ENCODE peak calls at places on chromosomes 7 and 10, in five cellular contexts. One of them, this sample, is unnamed.

GRCh38 chr10:83343676-83344075 is 795.6 kb upstream of the GHITM start:
- DNase-seq in hippocampal formation: no peak
- DNase-seq in cardiac fibroblast: peak
- DNase-seq in stromal cell of bone marrow: peak
- DNase-seq in A549: no peak
- DNase-seq in this sample: peak

GRCh38 chr7:836429-836828 is 4.2 kb downstream of the SUN1 start:
- DNase-seq in hippocampal formation: no peak
- DNase-seq in cardiac fibroblast: peak
- DNase-seq in A549: peak
- DNase-seq in stromal cell of bone marrow: no peak
- DNase-seq in this sample: no peak

GRCh38 chr10:75884808-75885207 is 453.4 kb downstream of the LRMDA start:
- DNase-seq in cardiac fibroblast: no peak
- DNase-seq in A549: no peak
- DNase-seq in hippocampal formation: no peak
- DNase-seq in stromal cell of bone marrow: no peak
- DNase-seq in this sample: no peak

GRCh38 chr7:33447980-33448379 is 318.6 kb downstream of the BBS9 start:
- DNase-seq in hippocampal formation: no peak
- DNase-seq in A549: no peak
- DNase-seq in stromal cell of bone marrow: no peak
- DNase-seq in cardiac fibroblast: no peak
- DNase-seq in this sample: no peak

GRCh38 chr10:125442856-125443540 is 240.0 kb downstream of the TEX36 start:
- DNase-seq in A549: no peak
- DNase-seq in cardiac fibroblast: no peak
- DNase-seq in hippocampal formation: no peak
- DNase-seq in stromal cell of bone marrow: no peak
- DNase-seq in this sample: no peak

GRCh38 chr7:142714375-142714774 is 34.9 kb upstream of the PRSS1 start:
- DNase-seq in cardiac fibroblast: no peak
- DNase-seq in hippocampal formation: no peak
- DNase-seq in A549: no peak
- DNase-seq in stromal cell of bone marrow: no peak
- DNase-seq in this sample: no peak

GRCh38 chr10:120422459-120422858 is 34.6 kb upstream of the PLPP4 start:
- DNase-seq in stromal cell of bone marrow: peak
- DNase-seq in hippocampal formation: no peak
- DNase-seq in cardiac fibroblast: peak
- DNase-seq in A549: no peak
- DNase-seq in this sample: peak

GRCh38 chr7:94022550-94022949 is 18.4 kb upstream of the BET1 start:
- DNase-seq in cardiac fibroblast: peak
- DNase-seq in A549: no peak
- DNase-seq in hippocampal formation: no peak
- DNase-seq in stromal cell of bone marrow: no peak
- DNase-seq in this sample: no peak

GRCh38 chr10:77333610-77334340 is 303.8 kb downstream of the KCNMA1 start:
- DNase-seq in cardiac fibroblast: no peak
- DNase-seq in stromal cell of bone marrow: no peak
- DNase-seq in A549: peak
- DNase-seq in hippocampal formation: no peak
- DNase-seq in this sample: no peak

GRCh38 chr10:11386044-11386443 is 225.4 kb downstream of the USP6NL start:
- DNase-seq in hippocampal formation: no peak
- DNase-seq in cardiac fibroblast: no peak
- DNase-seq in A549: no peak
- DNase-seq in stromal cell of bone marrow: no peak
- DNase-seq in this sample: no peak

GRCh38 chr7:138354066-138354465 is 106.0 kb upstream of the TRIM24 start:
- DNase-seq in stromal cell of bone marrow: no peak
- DNase-seq in cardiac fibroblast: no peak
- DNase-seq in A549: no peak
- DNase-seq in hippocampal formation: no peak
- DNase-seq in this sample: no peak

GRCh38 chr7:41916450-41916927 is 213.6 kb upstream of the INHBA start:
- DNase-seq in A549: peak
- DNase-seq in cardiac fibroblast: peak
- DNase-seq in stromal cell of bone marrow: peak
- DNase-seq in hippocampal formation: no peak
- DNase-seq in this sample: peak

GRCh38 chr10:4013651-4014085 is 228.7 kb upstream of the KLF6 start:
- DNase-seq in A549: no peak
- DNase-seq in stromal cell of bone marrow: no peak
- DNase-seq in cardiac fibroblast: no peak
- DNase-seq in hippocampal formation: no peak
- DNase-seq in this sample: no peak

GRCh38 chr7:145156834-145157233 is 321.0 kb upstream of the TPK1 start:
- DNase-seq in hippocampal formation: no peak
- DNase-seq in stromal cell of bone marrow: no peak
- DNase-seq in cardiac fibroblast: no peak
- DNase-seq in A549: no peak
- DNase-seq in this sample: no peak

GRCh38 chr7:71308105-71308504 is 176.2 kb downstream of the GALNT17 start:
- DNase-seq in A549: no peak
- DNase-seq in cardiac fibroblast: no peak
- DNase-seq in stromal cell of bone marrow: peak
- DNase-seq in hippocampal formation: peak
- DNase-seq in this sample: no peak

GRCh38 chr7:106793015-106793651 is 71.9 kb upstream of the PIK3CG start:
- DNase-seq in A549: peak
- DNase-seq in stromal cell of bone marrow: no peak
- DNase-seq in cardiac fibroblast: peak
- DNase-seq in hippocampal formation: no peak
- DNase-seq in this sample: no peak

GRCh38 chr7:122397381-122397780 is 92.8 kb upstream of the FEZF1 start:
- DNase-seq in hippocampal formation: no peak
- DNase-seq in A549: no peak
- DNase-seq in stromal cell of bone marrow: no peak
- DNase-seq in cardiac fibroblast: no peak
- DNase-seq in this sample: no peak

GRCh38 chr10:13219685-13220670 is 14.2 kb downstream of the UCMA start:
- DNase-seq in A549: peak
- DNase-seq in cardiac fibroblast: no peak
- DNase-seq in stromal cell of bone marrow: no peak
- DNase-seq in hippocampal formation: no peak
- DNase-seq in this sample: no peak

GRCh38 chr10:69383485-69384089 is 33.1 kb downstream of the TACR2 start:
- DNase-seq in stromal cell of bone marrow: peak
- DNase-seq in A549: peak
- DNase-seq in cardiac fibroblast: peak
- DNase-seq in hippocampal formation: no peak
- DNase-seq in this sample: peak

GRCh38 chr7:5491251-5492044 is 67.8 kb upstream of the TNRC18 start:
- DNase-seq in hippocampal formation: no peak
- DNase-seq in A549: no peak
- DNase-seq in cardiac fibroblast: no peak
- DNase-seq in stromal cell of bone marrow: no peak
- DNase-seq in this sample: no peak

GRCh38 chr10:122515588-122516231 is 44.8 kb upstream of the DMBT1 start:
- DNase-seq in cardiac fibroblast: peak
- DNase-seq in stromal cell of bone marrow: no peak
- DNase-seq in A549: no peak
- DNase-seq in hippocampal formation: no peak
- DNase-seq in this sample: no peak

GRCh38 chr7:106041140-106041717 is 70.9 kb downstream of the SYPL1 start:
- DNase-seq in hippocampal formation: no peak
- DNase-seq in stromal cell of bone marrow: no peak
- DNase-seq in cardiac fibroblast: peak
- DNase-seq in A549: peak
- DNase-seq in this sample: no peak

GRCh38 chr7:116219288-116219687 is 8.9 kb downstream of the TES start:
- DNase-seq in hippocampal formation: no peak
- DNase-seq in A549: no peak
- DNase-seq in stromal cell of bone marrow: no peak
- DNase-seq in cardiac fibroblast: no peak
- DNase-seq in this sample: no peak

GRCh38 chr7:34373940-34374339 is 284.1 kb upstream of the NPSR1 start:
- DNase-seq in cardiac fibroblast: no peak
- DNase-seq in stromal cell of bone marrow: no peak
- DNase-seq in hippocampal formation: no peak
- DNase-seq in A549: no peak
- DNase-seq in this sample: peak

GRCh38 chr10:5390607-5391205 is 13.9 kb downstream of the TUBAL3 start:
- DNase-seq in cardiac fibroblast: no peak
- DNase-seq in stromal cell of bone marrow: no peak
- DNase-seq in A549: no peak
- DNase-seq in hippocampal formation: no peak
- DNase-seq in this sample: no peak

GRCh38 chr7:131424219-131424822 is 96.6 kb downstream of the MKLN1 start:
- DNase-seq in A549: peak
- DNase-seq in cardiac fibroblast: peak
- DNase-seq in hippocampal formation: peak
- DNase-seq in stromal cell of bone marrow: peak
- DNase-seq in this sample: no peak

GRCh38 chr10:10564081-10564480 is 453.6 kb upstream of the CELF2 start:
- DNase-seq in A549: no peak
- DNase-seq in stromal cell of bone marrow: peak
- DNase-seq in hippocampal formation: no peak
- DNase-seq in cardiac fibroblast: peak
- DNase-seq in this sample: no peak

GRCh38 chr7:118080947-118081346 is 103.0 kb upstream of the LSM8 start:
- DNase-seq in hippocampal formation: no peak
- DNase-seq in A549: peak
- DNase-seq in cardiac fibroblast: peak
- DNase-seq in stromal cell of bone marrow: peak
- DNase-seq in this sample: peak

GRCh38 chr10:19209319-19209718 is 160.7 kb downstream of the MALRD1 start:
- DNase-seq in stromal cell of bone marrow: no peak
- DNase-seq in hippocampal formation: no peak
- DNase-seq in A549: no peak
- DNase-seq in cardiac fibroblast: no peak
- DNase-seq in this sample: no peak

GRCh38 chr7:87398441-87398840 is 53.0 kb downstream of the CROT start:
- DNase-seq in stromal cell of bone marrow: no peak
- DNase-seq in A549: no peak
- DNase-seq in cardiac fibroblast: peak
- DNase-seq in hippocampal formation: no peak
- DNase-seq in this sample: peak

GRCh38 chr10:123913688-123914268 is 22.2 kb upstream of the CPXM2 start:
- DNase-seq in hippocampal formation: no peak
- DNase-seq in cardiac fibroblast: no peak
- DNase-seq in A549: no peak
- DNase-seq in stromal cell of bone marrow: peak
- DNase-seq in this sample: no peak

GRCh38 chr10:70418229-70418628 is 14.3 kb downstream of the EIF4EBP2 start:
- DNase-seq in stromal cell of bone marrow: no peak
- DNase-seq in hippocampal formation: no peak
- DNase-seq in cardiac fibroblast: peak
- DNase-seq in A549: peak
- DNase-seq in this sample: no peak

GRCh38 chr7:39560398-39560797 is 5.8 kb upstream of the YAE1 start:
- DNase-seq in hippocampal formation: no peak
- DNase-seq in stromal cell of bone marrow: no peak
- DNase-seq in A549: no peak
- DNase-seq in cardiac fibroblast: no peak
- DNase-seq in this sample: no peak

This sample was measured in BJ.